ENCODE peak calls at places on chromosomes 5 and 9, in ten cellular contexts. C is AG20443; D is left ventricle myocardium inferior; G is NCI-H82; O is GM04503; M is NCI-H1694 treated with DMSO at 0.1 percent for 48 hours; V is iPS-NIHi11; Z is HuH-7.5; P is activated CD4-positive, alpha-beta T cell treated with anti-CD3 and anti-CD28 coated beads, Interleukin-2, amount 50 U/mL, for 1 hour; T is cardiac fibroblast. E is an unnamed sample.

GRCh38 chr5:14595189-14595588 is 13.6 kb downstream of the OTULINL start:
- DNase-seq in T (no peak), P (no peak), G (no peak), V (no peak), M (no peak), Z (no peak), D (no peak), O (no peak), C (no peak), E (peak)

GRCh38 chr5:172113036-172113435 is 75.0 kb downstream of the STK10 start:
- DNase-seq in D (peak), V (no peak), P (peak), O (no peak), C (no peak), M (no peak), G (no peak), Z (no peak), T (no peak), E (peak)

GRCh38 chr5:143341807-143342570 is 61.5 kb downstream of the NR3C1 start:
- DNase-seq in C (peak), D (no peak), Z (no peak), V (no peak), M (no peak), T (peak), P (no peak), G (no peak), O (no peak), E (no peak)

GRCh38 chr5:113047234-113047633 is 70.6 kb downstream of the DCP2 start:
- DNase-seq in Z (no peak), T (peak), P (no peak), O (no peak), V (no peak), G (no peak), C (peak), M (no peak), D (no peak), E (no peak)

GRCh38 chr9:134641989-134642384 is 384 bp downstream of the COL5A1 start:
- DNase-seq in G (no peak), V (no peak), M (no peak), C (no peak), P (no peak), O (no peak), T (no peak), D (no peak), Z (no peak), E (no peak)

GRCh38 chr9:126927419-126927818 is 12.8 kb downstream of the RALGPS1 start:
- DNase-seq in T (no peak), P (no peak), O (no peak), C (no peak), D (no peak), V (no peak), Z (no peak), M (no peak), G (no peak), E (no peak)

GRCh38 chr9:111038336-111039202 is at the start of gene LPAR1:
- DNase-seq in V (peak), O (no peak), C (peak), T (peak), D (peak), G (peak), P (no peak), M (no peak), Z (no peak), E (no peak)

GRCh38 chr5:51398875-51399635 is 15.8 kb downstream of the ISL1 start:
- DNase-seq in P (no peak), Z (no peak), G (peak), M (no peak), C (no peak), O (no peak), V (peak), D (no peak), T (no peak), E (no peak)

GRCh38 chr9:129665008-129665771 is at the start of gene PRRX2:
- DNase-seq in V (peak), O (no peak), Z (peak), M (no peak), D (peak), G (peak), P (peak), T (no peak), C (peak), E (no peak)

GRCh38 chr9:131951905-131952304 is 127.8 kb downstream of the MED27 start:
- DNase-seq in P (no peak), D (peak), M (no peak), Z (no peak), G (no peak), C (peak), O (peak), T (peak), V (no peak), E (no peak)

GRCh38 chr5:37495210-37495609 is 116.1 kb downstream of the WDR70 start:
- DNase-seq in Z (no peak), O (peak), M (no peak), T (peak), C (peak), G (peak), P (no peak), V (no peak), D (no peak), E (no peak)

GRCh38 chr5:78511116-78511906 is 137.3 kb downstream of the LHFPL2 start:
- DNase-seq in C (no peak), V (no peak), D (no peak), O (no peak), T (no peak), M (peak), G (no peak), Z (no peak), P (no peak), E (no peak)

GRCh38 chr5:143041972-143042770 is 272.0 kb downstream of the ARHGAP26 start:
- DNase-seq in D (no peak), G (peak), Z (no peak), V (no peak), O (no peak), P (no peak), C (no peak), T (peak), M (peak), E (no peak)

GRCh38 chr5:95262933-95263660 is 21.8 kb downstream of the MCTP1 start:
- DNase-seq in T (no peak), V (no peak), M (no peak), D (no peak), O (no peak), P (no peak), G (no peak), C (no peak), Z (peak), E (no peak)

GRCh38 chr5:944992-945685 is 52.5 kb downstream of the TRIP13 start:
- DNase-seq in D (no peak), M (no peak), Z (no peak), O (no peak), T (no peak), G (no peak), C (no peak), P (no peak), V (peak), E (no peak)

GRCh38 chr9:132990781-132991180 is 12.3 kb downstream of the GFI1B start:
- DNase-seq in M (no peak), Z (no peak), T (no peak), C (no peak), O (no peak), P (no peak), D (no peak), G (no peak), V (no peak), E (no peak)

GRCh38 chr5:111068208-111068607 is 3.3 kb upstream of the TSLP start:
- DNase-seq in V (no peak), M (no peak), O (no peak), G (no peak), T (peak), P (no peak), Z (no peak), D (no peak), C (no peak), E (no peak)

GRCh38 chr5:36778336-36778735 is 98.2 kb upstream of the NIPBL start:
- DNase-seq in D (no peak), P (no peak), G (no peak), M (no peak), O (no peak), C (no peak), Z (no peak), V (no peak), T (no peak), E (no peak)

GRCh38 chr5:41754857-41755256 is 115.4 kb downstream of the OXCT1 start:
- DNase-seq in C (no peak), G (no peak), M (peak), T (peak), P (no peak), V (no peak), O (no peak), Z (no peak), D (no peak), E (no peak)

GRCh38 chr5:142911775-142912174 is 141.6 kb downstream of the ARHGAP26 start:
- DNase-seq in V (no peak), P (no peak), M (no peak), T (no peak), C (no peak), G (no peak), O (no peak), D (no peak), Z (no peak), E (no peak)

GRCh38 chr9:69030851-69031645 is 4.5 kb upstream of the FXN start:
- DNase-seq in C (no peak), O (no peak), Z (no peak), V (no peak), M (no peak), P (no peak), D (no peak), G (no peak), T (peak), E (no peak)

E was measured in activated effector memory CD4-positive, alpha-beta T cell treated with Interleukin-2 at 50 U/mL for 16 hours.